ENCODE peak calls at places on chromosomes 11 and 22, in nine cellular contexts. Z, D, P, E, K, J, Q, B and L are unnamed samples.

GRCh38 chr11:3375552-3375951 is 3.4 kb downstream of the ZNF195 start:
- DNase-seq in Z (no peak), D (no peak), P (peak), E (no peak), K (no peak), J (peak), Q (no peak), B (peak), L (no peak)

GRCh38 chr11:119320593-119321524 is 3.9 kb upstream of the MCAM start:
- DNase-seq in Z (peak), D (peak), P (peak), E (peak), K (peak), J (peak), Q (no peak), B (no peak), L (peak)

GRCh38 chr22:40654522-40655167 is 18.1 kb upstream of the MRTFA start:
- DNase-seq in Z (no peak), D (peak), P (peak), E (peak), K (no peak), J (peak), Q (no peak), B (peak), L (peak)

GRCh38 chr11:705646-706438 is at the start of gene EPS8L2:
- DNase-seq in Z (peak), D (no peak), P (no peak), E (peak), K (peak), J (no peak), Q (no peak), B (no peak), L (no peak)

GRCh38 chr22:47337161-47337621 is 574.7 kb downstream of the TBC1D22A start:
- DNase-seq in Z (no peak), D (no peak), P (peak), E (no peak), K (no peak), J (peak), Q (peak), B (no peak), L (no peak)

GRCh38 chr11:8717876-8718753 is 35.5 kb downstream of the RPL27A start:
- DNase-seq in Z (no peak), D (peak), P (peak), E (peak), K (no peak), J (peak), Q (no peak), B (no peak), L (peak)

GRCh38 chr11:18791175-18792065 is at the start of gene PTPN5:
- DNase-seq in Z (no peak), D (no peak), P (no peak), E (no peak), K (no peak), J (no peak), Q (no peak), B (no peak), L (no peak)

GRCh38 chr11:11312738-11313137 is 40.3 kb downstream of the CSNK2A3 start:
- DNase-seq in Z (no peak), D (no peak), P (no peak), E (no peak), K (no peak), J (no peak), Q (no peak), B (no peak), L (no peak)

GRCh38 chr11:116199182-116199581 is 573.6 kb downstream of the BUD13 start:
- DNase-seq in Z (no peak), D (peak), P (no peak), E (no peak), K (no peak), J (no peak), Q (no peak), B (peak), L (no peak)

GRCh38 chr11:413120-414081 is 1.4 kb downstream of the SIGIRR start:
- DNase-seq in Z (no peak), D (no peak), P (no peak), E (peak), K (peak), J (no peak), Q (no peak), B (no peak), L (no peak)

GRCh38 chr22:35071784-35072183 is 5.8 kb downstream of the ISX start:
- DNase-seq in Z (no peak), D (no peak), P (no peak), E (no peak), K (no peak), J (no peak), Q (no peak), B (no peak), L (no peak)

GRCh38 chr11:96311120-96311568 is 31.9 kb downstream of the MAML2 start:
- DNase-seq in Z (no peak), D (no peak), P (peak), E (no peak), K (no peak), J (peak), Q (no peak), B (no peak), L (no peak)

GRCh38 chr11:45737056-45737455 is 67.9 kb upstream of the SLC35C1 start:
- DNase-seq in Z (no peak), D (no peak), P (peak), E (no peak), K (no peak), J (no peak), Q (no peak), B (no peak), L (no peak)

GRCh38 chr11:73579641-73580434 is 18.1 kb downstream of the FAM168A start:
- DNase-seq in Z (no peak), D (no peak), P (peak), E (no peak), K (no peak), J (no peak), Q (no peak), B (no peak), L (no peak)

GRCh38 chr11:95076416-95076815 is 9.7 kb downstream of the SRSF8 start:
- DNase-seq in Z (no peak), D (no peak), P (peak), E (no peak), K (no peak), J (peak), Q (peak), B (no peak), L (peak)

GRCh38 chr11:93348931-93349330 is 18.4 kb downstream of the DEUP1 start:
- DNase-seq in Z (no peak), D (no peak), P (no peak), E (no peak), K (no peak), J (no peak), Q (no peak), B (no peak), L (no peak)

GRCh38 chr11:73866095-73866579 is 10.5 kb downstream of the COA4 start:
- DNase-seq in Z (no peak), D (no peak), P (peak), E (no peak), K (no peak), J (peak), Q (no peak), B (peak), L (no peak)

GRCh38 chr11:110409174-110409573 is 20.6 kb upstream of the FDX1 start:
- DNase-seq in Z (no peak), D (no peak), P (peak), E (no peak), K (no peak), J (no peak), Q (no peak), B (no peak), L (no peak)

GRCh38 chr11:107999759-108000455 is 8.8 kb upstream of the CUL5 start:
- DNase-seq in Z (peak), D (no peak), P (peak), E (no peak), K (no peak), J (peak), Q (no peak), B (peak), L (no peak)

GRCh38 chr22:29305836-29306174 is 645 bp upstream of the GAS2L1 start:
- DNase-seq in Z (no peak), D (no peak), P (no peak), E (no peak), K (no peak), J (no peak), Q (no peak), B (no peak), L (peak)

GRCh38 chr11:108697872-108698473 is 33.1 kb downstream of the DDX10 start:
- DNase-seq in Z (peak), D (no peak), P (peak), E (peak), K (no peak), J (peak), Q (peak), B (peak), L (peak)

GRCh38 chr11:130979386-130979972 is 63.2 kb upstream of the SNX19 start:
- DNase-seq in Z (no peak), D (no peak), P (peak), E (no peak), K (no peak), J (peak), Q (peak), B (no peak), L (no peak)

GRCh38 chr11:21892696-21893095 is 300.2 kb upstream of the ANO5 start:
- DNase-seq in Z (no peak), D (no peak), P (no peak), E (no peak), K (no peak), J (no peak), Q (no peak), B (no peak), L (no peak)

GRCh38 chr22:19799322-19800190 is 39.0 kb downstream of the TBX1 start:
- DNase-seq in Z (no peak), D (peak), P (peak), E (peak), K (peak), J (peak), Q (no peak), B (peak), L (peak)

GRCh38 chr11:118111019-118111743 is 24.4 kb upstream of the SMIM35 start:
- DNase-seq in Z (no peak), D (no peak), P (no peak), E (no peak), K (no peak), J (no peak), Q (no peak), B (no peak), L (no peak)

GRCh38 chr11:111938687-111939160 is 1.6 kb downstream of the DIXDC1 start:
- DNase-seq in Z (peak), D (no peak), P (peak), E (no peak), K (no peak), J (peak), Q (no peak), B (no peak), L (no peak)

GRCh38 chr22:50485221-50486131 is 1.2 kb upstream of the MIOX start:
- DNase-seq in Z (no peak), D (no peak), P (peak), E (no peak), K (peak), J (no peak), Q (no peak), B (peak), L (no peak)

GRCh38 chr11:122036022-122036421 is 80.0 kb downstream of the BLID start:
- DNase-seq in Z (no peak), D (no peak), P (peak), E (no peak), K (no peak), J (peak), Q (no peak), B (no peak), L (no peak)

GRCh38 chr22:30044369-30044768 is 35.9 kb upstream of the HORMAD2 start:
- DNase-seq in Z (no peak), D (no peak), P (peak), E (no peak), K (no peak), J (peak), Q (no peak), B (peak), L (no peak)

GRCh38 chr11:1652778-1653540 is 23.4 kb downstream of the KRTAP5-5 start:
- DNase-seq in Z (peak), D (peak), P (peak), E (peak), K (peak), J (peak), Q (no peak), B (peak), L (peak)

GRCh38 chr11:13800901-13801300 is 132.4 kb downstream of the FAR1 start:
- DNase-seq in Z (no peak), D (no peak), P (no peak), E (no peak), K (no peak), J (no peak), Q (no peak), B (no peak), L (no peak)

GRCh38 chr22:36399473-36399780 is 11.7 kb upstream of the MYH9 start:
- DNase-seq in Z (no peak), D (no peak), P (no peak), E (no peak), K (no peak), J (no peak), Q (no peak), B (no peak), L (no peak)

GRCh38 chr11:45169310-45170072 is 23.1 kb downstream of the PRDM11 start:
- DNase-seq in Z (no peak), D (no peak), P (no peak), E (no peak), K (no peak), J (no peak), Q (no peak), B (no peak), L (no peak)

GRCh38 chr22:46457502-46458488 is 79.6 kb downstream of the CELSR1 start:
- DNase-seq in Z (no peak), D (no peak), P (peak), E (no peak), K (no peak), J (peak), Q (no peak), B (peak), L (no peak)

GRCh38 chr11:131511794-131512193 is 141.4 kb downstream of the NTM start:
- DNase-seq in Z (peak), D (no peak), P (peak), E (no peak), K (no peak), J (no peak), Q (peak), B (no peak), L (no peak)

GRCh38 chr11:120210651-120211521 is at the start of gene OAF:
- DNase-seq in Z (peak), D (peak), P (peak), E (peak), K (peak), J (peak), Q (no peak), B (peak), L (peak)

DNA sequence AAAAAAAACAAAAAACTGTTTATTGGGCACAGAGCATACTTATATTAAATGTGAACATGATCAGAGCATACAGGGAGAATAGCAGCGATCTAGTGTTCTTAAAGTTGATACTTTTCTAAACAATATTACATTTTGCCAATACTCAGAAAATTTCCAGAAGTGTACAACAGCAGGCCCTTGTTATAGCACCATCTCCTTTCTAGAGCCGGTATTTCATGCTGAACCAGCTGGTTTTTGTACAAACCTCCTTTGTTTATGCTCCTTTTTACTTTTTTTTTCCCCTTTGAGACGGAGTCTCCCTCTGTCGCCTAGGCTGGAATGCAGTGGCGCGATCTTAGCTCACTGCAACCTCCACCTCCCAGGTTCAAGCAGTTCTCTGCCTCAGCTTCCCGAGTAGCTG is 90.7 kb downstream of the PPP6R3 start:
- DNase-seq in Z (no peak), D (no peak), P (no peak), E (no peak), K (no peak), J (no peak), Q (no peak), B (no peak), L (no peak)
- TF ChIP-seq CTCF in Z (no peak), D (no peak), P (no peak), E (no peak), K (no peak), J (no peak), Q (no peak), B (no peak), L (no peak)

GRCh38 chr11:61587541-61587941 is 6.7 kb upstream of the SYT7 start:
- DNase-seq in Z (no peak), D (peak), P (peak), E (peak), K (peak), J (no peak), Q (no peak), B (no peak), L (peak)
- TF ChIP-seq CTCF in Z (no peak), D (no peak), P (no peak), E (no peak), K (no peak), J (no peak), Q (no peak), B (no peak), L (no peak)

GRCh38 chr22:44444341-44445306 is 53.4 kb downstream of the RTL6 start:
- DNase-seq in Z (no peak), D (no peak), P (no peak), E (no peak), K (no peak), J (no peak), Q (no peak), B (no peak), L (no peak)
- TF ChIP-seq CTCF in Z (peak), D (no peak), P (no peak), E (no peak), K (no peak), J (peak), Q (no peak), B (peak), L (no peak)

DNA sequence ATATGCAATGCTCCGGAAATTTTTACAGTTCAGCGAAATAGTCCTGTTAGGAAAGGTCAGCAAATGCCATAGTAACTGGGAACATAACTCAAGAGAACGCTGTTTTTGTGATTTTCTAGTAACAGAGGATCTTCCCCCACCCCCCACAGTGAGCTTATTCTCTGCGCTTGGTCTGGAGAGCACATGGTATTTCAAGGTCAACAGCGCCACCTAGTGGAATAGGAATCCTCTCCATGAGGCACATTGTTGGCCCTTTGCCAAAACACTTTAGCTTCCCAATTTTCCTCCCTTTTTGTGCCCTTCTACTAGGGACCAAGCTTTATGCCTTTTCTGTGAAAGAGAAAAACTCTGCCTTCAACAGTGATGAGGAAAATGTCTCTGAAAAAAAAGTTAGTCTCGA is 13.2 kb upstream of the OR4C12 start:
- DNase-seq in Z (no peak), D (no peak), P (peak), E (no peak), K (no peak), J (no peak), Q (peak), B (peak), L (no peak)
- TF ChIP-seq CTCF in Z (peak), D (peak), P (peak), E (peak), K (no peak), J (no peak), Q (peak), B (peak), L (no peak)

DNA sequence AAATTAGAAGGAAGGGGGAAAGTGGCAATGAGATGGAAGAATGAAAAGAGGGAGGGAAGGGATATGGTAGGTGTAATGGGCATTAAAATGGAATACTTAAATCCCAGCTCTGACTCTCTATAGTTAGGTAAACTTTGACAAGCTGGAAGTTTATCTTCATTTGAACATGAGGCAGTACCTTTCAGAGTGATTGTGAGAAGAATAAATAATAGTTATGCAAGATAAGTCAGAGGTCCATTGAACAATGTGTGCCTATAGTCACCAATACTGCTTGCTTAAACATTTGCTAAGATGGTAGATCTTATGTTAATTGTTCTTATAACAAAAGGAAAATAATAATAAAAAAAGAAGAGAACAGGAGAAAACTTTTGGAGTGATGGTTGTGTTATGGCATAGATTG is 545.8 kb upstream of the CCDC90B start:
- DNase-seq in Z (no peak), D (no peak), P (no peak), E (no peak), K (no peak), J (no peak), Q (no peak), B (no peak), L (no peak)
- TF ChIP-seq CTCF in Z (no peak), D (no peak), P (no peak), E (no peak), K (no peak), J (no peak), Q (no peak), B (no peak), L (no peak)